ENCODE peak calls at places on chromosome 14, in six cellular contexts. P is suprapubic skin, U is endothelial cell of umbilical vein, O is GM23338, I is esophagus muscularis mucosa, C is stomach. L is an unnamed sample.

GRCh38 chr14:101360045-101360931 is 201.0 kb upstream of the DIO3 start:
- DNase-seq in P (no peak), U (no peak), O (no peak), I (peak), C (no peak), L (no peak)

GRCh38 chr14:89550761-89551283 is 133.8 kb upstream of the FOXN3 start:
- DNase-seq in P (no peak), U (no peak), O (no peak), I (peak), C (no peak), L (no peak)

GRCh38 chr14:88198441-88198840 is 124.6 kb downstream of the KCNK10 start:
- DNase-seq in P (no peak), U (no peak), O (no peak), I (no peak), C (no peak), L (no peak)

GRCh38 chr14:39417014-39417413 is 15.2 kb downstream of the FBXO33 start:
- DNase-seq in P (no peak), U (peak), O (peak), I (no peak), C (no peak), L (no peak)

GRCh38 chr14:38536376-38537038 is 280.6 kb upstream of the CLEC14A start:
- DNase-seq in P (no peak), U (no peak), O (peak), I (no peak), C (no peak), L (no peak)

GRCh38 chr14:39430762-39431415 is 1.3 kb downstream of the FBXO33 start:
- DNase-seq in P (no peak), U (peak), O (no peak), I (no peak), C (no peak), L (no peak)

GRCh38 chr14:29906256-29906885 is 21.3 kb downstream of the PRKD1 start:
- DNase-seq in P (no peak), U (peak), O (no peak), I (no peak), C (peak), L (peak)

GRCh38 chr14:23694085-23694975 is 58.2 kb downstream of the DHRS2 start:
- DNase-seq in P (no peak), U (no peak), O (peak), I (no peak), C (no peak), L (no peak)

GRCh38 chr14:105011312-105011990 is 9.4 kb downstream of the CDCA4 start:
- DNase-seq in P (no peak), U (no peak), O (no peak), I (no peak), C (no peak), L (no peak)

GRCh38 chr14:59359451-59360124 is 105.6 kb downstream of the GPR135 start:
- DNase-seq in P (no peak), U (no peak), O (no peak), I (no peak), C (no peak), L (no peak)

GRCh38 chr14:100523536-100524025 is 63.6 kb downstream of the BEGAIN start:
- DNase-seq in P (no peak), U (no peak), O (no peak), I (peak), C (no peak), L (no peak)

GRCh38 chr14:74616507-74616906 is 4.5 kb upstream of the LTBP2 start:
- DNase-seq in P (no peak), U (peak), O (no peak), I (no peak), C (no peak), L (no peak)

GRCh38 chr14:59695198-59695597 is 118.6 kb upstream of the CCDC175 start:
- DNase-seq in P (peak), U (no peak), O (no peak), I (no peak), C (no peak), L (no peak)

GRCh38 chr14:85087201-85087600 is 442.7 kb upstream of the FLRT2 start:
- DNase-seq in P (no peak), U (no peak), O (no peak), I (no peak), C (no peak), L (no peak)

GRCh38 chr14:36313898-36314297 is 6.5 kb downstream of the MBIP start:
- DNase-seq in P (no peak), U (no peak), O (peak), I (no peak), C (no peak), L (no peak)

GRCh38 chr14:90828642-90829487 is 12.6 kb upstream of the TTC7B start:
- DNase-seq in P (no peak), U (no peak), O (no peak), I (no peak), C (peak), L (no peak)

GRCh38 chr14:95442633-95443021 is 73.8 kb downstream of the SYNE3 start:
- DNase-seq in P (no peak), U (peak), O (peak), I (peak), C (peak), L (peak)

GRCh38 chr14:99394602-99395001 is 86.1 kb downstream of the SETD3 start:
- DNase-seq in P (no peak), U (no peak), O (no peak), I (no peak), C (no peak), L (no peak)

GRCh38 chr14:90060965-90061848 is 587 bp upstream of the KCNK13 start:
- DNase-seq in P (no peak), U (no peak), O (peak), I (no peak), C (no peak), L (no peak)

GRCh38 chr14:29930283-29930682 is 2.6 kb upstream of the PRKD1 start:
- DNase-seq in P (no peak), U (peak), O (no peak), I (no peak), C (no peak), L (no peak)

GRCh38 chr14:99132821-99133562 is 139.0 kb downstream of the BCL11B start:
- DNase-seq in P (peak), U (no peak), O (no peak), I (peak), C (peak), L (no peak)

GRCh38 chr14:35879141-35879648 is 53.1 kb downstream of the BRMS1L start:
- DNase-seq in P (no peak), U (no peak), O (no peak), I (no peak), C (no peak), L (no peak)

GRCh38 chr14:52266179-52266578 is 1.3 kb upstream of the PTGDR start:
- DNase-seq in P (no peak), U (no peak), O (no peak), I (no peak), C (no peak), L (no peak)

GRCh38 chr14:66539034-66539433 is 31.1 kb downstream of the GPHN start:
- DNase-seq in P (no peak), U (no peak), O (no peak), I (no peak), C (no peak), L (no peak)

GRCh38 chr14:50846171-50846880 is 15.4 kb upstream of the NIN start:
- DNase-seq in P (no peak), U (no peak), O (no peak), I (no peak), C (no peak), L (no peak)

GRCh38 chr14:25120261-25120660 is 70.3 kb upstream of the STXBP6 start:
- DNase-seq in P (no peak), U (no peak), O (no peak), I (no peak), C (no peak), L (no peak)

GRCh38 chr14:97943619-97944018 is 1146.4 kb downstream of the VRK1 start:
- DNase-seq in P (no peak), U (no peak), O (no peak), I (no peak), C (no peak), L (no peak)

GRCh38 chr14:75820761-75821160 is 159.7 kb downstream of the TTLL5 start:
- DNase-seq in P (no peak), U (no peak), O (no peak), I (no peak), C (no peak), L (no peak)

GRCh38 chr14:95072310-95072709 is 85.0 kb downstream of the DICER1 start:
- DNase-seq in P (no peak), U (no peak), O (no peak), I (no peak), C (no peak), L (no peak)

GRCh38 chr14:65238456-65238855 is 136.1 kb upstream of the MAX start:
- DNase-seq in P (no peak), U (peak), O (no peak), I (no peak), C (no peak), L (no peak)

GRCh38 chr14:90839024-90839888 is 23.0 kb upstream of the TTC7B start:
- DNase-seq in P (no peak), U (peak), O (no peak), I (peak), C (no peak), L (no peak)

GRCh38 chr14:35419429-35419841 is 14.9 kb upstream of the NFKBIA start:
- DNase-seq in P (no peak), U (peak), O (no peak), I (no peak), C (no peak), L (no peak)

GRCh38 chr14:91885837-91886236 is 18.5 kb upstream of the TC2N start:
- DNase-seq in P (no peak), U (no peak), O (no peak), I (no peak), C (no peak), L (no peak)
- TF ChIP-seq POLR2AphosphoS5 in P (no peak), U (no peak), O (no peak), I (no peak), C (no peak), L (no peak)

GRCh38 chr14:77068515-77069200 is 29.4 kb upstream of the CIPC start:
- DNase-seq in P (no peak), U (no peak), O (no peak), I (no peak), C (no peak), L (no peak)

GRCh38 chr14:77074969-77075368 is 23.1 kb upstream of the CIPC start:
- DNase-seq in P (no peak), U (no peak), O (no peak), I (no peak), C (no peak), L (no peak)

GRCh38 chr14:77067632-77068514 is 30.2 kb upstream of the CIPC start:
- DNase-seq in P (no peak), U (peak), O (peak), I (no peak), C (peak), L (peak)

GRCh38 chr14:77069551-77069950 is 28.5 kb upstream of the CIPC start:
- DNase-seq in P (no peak), U (no peak), O (no peak), I (no peak), C (no peak), L (no peak)

GRCh38 chr14:77071938-77072388 is 26.1 kb upstream of the CIPC start:
- DNase-seq in P (no peak), U (no peak), O (no peak), I (no peak), C (no peak), L (no peak)
- H3K27ac ChIP-seq in P (peak), U (no peak), O (no peak), I (no peak), C (no peak), L (peak)

GRCh38 chr14:69151458-69152180 is 1.3 kb downstream of the DCAF5 start:
- DNase-seq in P (peak), U (peak), O (peak), I (no peak), C (peak), L (no peak)
- TF ChIP-seq POLR2AphosphoS5 in P (no peak), U (peak), O (no peak), I (peak), C (no peak), L (no peak)

GRCh38 chr14:92563359-92563758 is 49.8 kb downstream of the RIN3 start:
- DNase-seq in P (no peak), U (no peak), O (no peak), I (no peak), C (no peak), L (no peak)

GRCh38 chr14:92561906-92562489 is 48.4 kb downstream of the RIN3 start:
- DNase-seq in P (no peak), U (no peak), O (no peak), I (no peak), C (no peak), L (no peak)

GRCh38 chr14:92565040-92565717 is 51.6 kb downstream of the RIN3 start:
- DNase-seq in P (no peak), U (no peak), O (no peak), I (no peak), C (no peak), L (no peak)

GRCh38 chr14:92565718-92566115 is 52.1 kb downstream of the RIN3 start:
- DNase-seq in P (no peak), U (no peak), O (no peak), I (no peak), C (no peak), L (no peak)

GRCh38 chr14:92564361-92565039 is 50.9 kb downstream of the RIN3 start:
- DNase-seq in P (no peak), U (no peak), O (no peak), I (no peak), C (no peak), L (no peak)
- H3K27ac ChIP-seq in P (peak), U (no peak), O (no peak), I (no peak), C (peak), L (no peak)

L was measured in Panc1.